ENCODE peak calls at places on chromosomes 12 and 14, in four cellular contexts. U is fibroblast of lung, H is A549, K is endothelial cell of umbilical vein. B is an unnamed sample.

GRCh38 chr12:92899388-92900001 is 29.6 kb downstream of the EEA1 start:
- DNase-seq in U (peak), H (peak), K (peak), B (peak)

GRCh38 chr12:76356094-76356493 is 7.9 kb upstream of the BBS10 start:
- DNase-seq in U (no peak), H (no peak), K (no peak), B (peak)

GRCh38 chr14:77682158-77682553 is 25.7 kb downstream of the ALKBH1 start:
- DNase-seq in U (peak), H (no peak), K (no peak), B (no peak)

GRCh38 chr12:40253936-40254335 is 29.1 kb downstream of the LRRK2 start:
- DNase-seq in U (peak), H (no peak), K (no peak), B (no peak)

GRCh38 chr12:63317447-63317846 is 166.4 kb upstream of the AVPR1A start:
- DNase-seq in U (no peak), H (no peak), K (no peak), B (no peak)

GRCh38 chr14:71714225-71714624 is 218.0 kb upstream of the RGS6 start:
- DNase-seq in U (peak), H (no peak), K (no peak), B (no peak)

GRCh38 chr14:32259368-32260013 is 56.4 kb upstream of the RNU6-8 start:
- DNase-seq in U (peak), H (peak), K (peak), B (peak)

GRCh38 chr14:65302571-65303184 is 109.9 kb upstream of the FUT8 start:
- DNase-seq in U (peak), H (no peak), K (no peak), B (no peak)

GRCh38 chr14:35669782-35670181 is 135.8 kb downstream of the INSM2 start:
- DNase-seq in U (peak), H (peak), K (no peak), B (no peak)

GRCh38 chr12:53097564-53098353 is at the start of gene IGFBP6:
- DNase-seq in U (peak), H (peak), K (peak), B (peak)

GRCh38 chr12:110790301-110790700 is 47.6 kb upstream of the PPP1CC start:
- DNase-seq in U (peak), H (no peak), K (no peak), B (no peak)

GRCh38 chr12:54239568-54239967 is 40.4 kb downstream of the CBX5 start:
- DNase-seq in U (no peak), H (no peak), K (no peak), B (no peak)

GRCh38 chr12:103548622-103549601 is 38.2 kb upstream of the STAB2 start:
- DNase-seq in U (peak), H (peak), K (peak), B (peak)

GRCh38 chr12:27140478-27140969 is 58.1 kb upstream of the C12orf71 start:
- DNase-seq in U (no peak), H (no peak), K (no peak), B (no peak)

GRCh38 chr12:22287776-22288621 is 46.5 kb downstream of the ST8SIA1 start:
- DNase-seq in U (peak), H (no peak), K (peak), B (peak)

GRCh38 chr12:113327000-113327399 is 7.9 kb downstream of the SLC8B1 start:
- DNase-seq in U (no peak), H (no peak), K (no peak), B (no peak)

GRCh38 chr14:99038401-99038800 is 233.6 kb downstream of the BCL11B start:
- DNase-seq in U (peak), H (peak), K (no peak), B (no peak)

GRCh38 chr12:3020850-3021435 is 56.2 kb upstream of the TSPAN9 start:
- DNase-seq in U (no peak), H (no peak), K (no peak), B (no peak)

GRCh38 chr14:72662213-72662612 is 231.7 kb downstream of the DPF3 start:
- DNase-seq in U (no peak), H (no peak), K (no peak), B (no peak)

GRCh38 chr14:93691042-93691780 is 97.1 kb downstream of the PRIMA1 start:
- DNase-seq in U (no peak), H (no peak), K (no peak), B (peak)

GRCh38 chr14:100770046-100770445 is 43.4 kb downstream of the DLK1 start:
- DNase-seq in U (no peak), H (no peak), K (no peak), B (no peak)

GRCh38 chr12:87813476-87814234 is 215.5 kb downstream of the C12orf50 start:
- DNase-seq in U (peak), H (peak), K (no peak), B (no peak)

GRCh38 chr12:110100315-110100970 is 23.7 kb upstream of the IFT81 start:
- DNase-seq in U (peak), H (peak), K (peak), B (peak)

GRCh38 chr12:113007166-113007565 is 28.8 kb downstream of the OAS2 start:
- DNase-seq in U (peak), H (peak), K (peak), B (no peak)

GRCh38 chr14:104293231-104293841 is 154.9 kb downstream of the KIF26A start:
- DNase-seq in U (no peak), H (no peak), K (no peak), B (no peak)

GRCh38 chr12:58871557-58871956 is 48.7 kb downstream of the LRIG3 start:
- DNase-seq in U (no peak), H (no peak), K (no peak), B (no peak)

GRCh38 chr14:100252684-100253083 is 13.7 kb downstream of the YY1 start:
- DNase-seq in U (no peak), H (no peak), K (no peak), B (no peak)

GRCh38 chr12:26870491-26871419 is 37.8 kb upstream of the ITPR2 start:
- DNase-seq in U (peak), H (peak), K (peak), B (no peak)

GRCh38 chr12:76020731-76021672 is 10.6 kb downstream of the PHLDA1 start:
- DNase-seq in U (peak), H (peak), K (peak), B (peak)

GRCh38 chr12:3311027-3311402 is 180.0 kb upstream of the PRMT8 start:
- DNase-seq in U (peak), H (no peak), K (no peak), B (no peak)

GRCh38 chr14:29681308-29681707 is 246.3 kb downstream of the PRKD1 start:
- DNase-seq in U (no peak), H (no peak), K (peak), B (no peak)

GRCh38 chr14:45649051-45649450 is 396.0 kb upstream of the MIS18BP1 start:
- DNase-seq in U (peak), H (no peak), K (no peak), B (no peak)

GRCh38 chr12:131223791-131224567 is 270.3 kb downstream of the ADGRD1 start:
- DNase-seq in U (no peak), H (peak), K (no peak), B (peak)

GRCh38 chr12:31322651-31323248 is 3.2 kb downstream of the SINHCAF start:
- DNase-seq in U (peak), H (peak), K (peak), B (peak)

GRCh38 chr14:61456720-61457119 is 135.3 kb downstream of the PRKCH start:
- DNase-seq in U (peak), H (peak), K (peak), B (peak)

GRCh38 chr12:6821674-6822433 is at the start of gene GPR162:
- DNase-seq in U (peak), H (peak), K (no peak), B (peak)

GRCh38 chr12:79522657-79523386 is 167.9 kb downstream of the PAWR start:
- DNase-seq in U (peak), H (no peak), K (no peak), B (no peak)

GRCh38 chr12:71447691-71448660 is 8.4 kb downstream of the LGR5 start:
- DNase-seq in U (peak), H (no peak), K (no peak), B (no peak)

GRCh38 chr12:132415456-132416120 is 74.4 kb upstream of the FBRSL1 start:
- DNase-seq in U (no peak), H (no peak), K (no peak), B (no peak)
- H3K4me2 ChIP-seq in U (no peak), H (peak), K (no peak), B (no peak)

GRCh38 chr14:50794063-50794645 is 36.8 kb downstream of the NIN start:
- DNase-seq in U (no peak), H (no peak), K (no peak), B (no peak)

GRCh38 chr14:50790568-50790967 is 40.4 kb downstream of the NIN start:
- DNase-seq in U (peak), H (no peak), K (no peak), B (no peak)

GRCh38 chr14:50792058-50792477 is 38.9 kb downstream of the NIN start:
- DNase-seq in U (no peak), H (no peak), K (no peak), B (no peak)

GRCh38 chr14:50791201-50791600 is 39.8 kb downstream of the NIN start:
- DNase-seq in U (no peak), H (no peak), K (no peak), B (no peak)

DNA sequence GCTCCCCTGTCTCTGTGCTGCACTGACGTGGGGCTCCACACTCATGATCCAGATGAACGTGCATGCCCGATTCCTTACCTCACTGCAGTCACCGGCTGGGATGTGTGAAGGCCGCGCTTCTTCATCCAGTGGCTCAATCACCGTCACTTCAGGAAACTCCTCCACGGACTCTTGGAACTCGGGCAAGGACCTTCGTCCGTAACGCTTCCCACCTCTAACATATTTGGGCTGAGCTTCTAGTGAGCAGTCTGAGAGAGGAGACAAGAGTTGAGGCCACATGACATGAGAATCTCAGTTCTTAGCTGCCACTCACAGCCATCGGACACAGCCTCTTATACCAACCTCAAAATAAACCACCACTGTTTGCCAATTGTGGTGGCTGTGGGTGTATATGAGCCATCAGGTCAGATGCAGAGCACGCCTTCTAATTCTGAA is 38.3 kb downstream of the NIN start:
- DNase-seq in U (no peak), H (no peak), K (no peak), B (no peak)
- H3K4me2 ChIP-seq in U (no peak), H (no peak), K (no peak), B (no peak)

GRCh38 chr14:81452341-81452740 is 52.2 kb upstream of the STON2 start:
- DNase-seq in U (no peak), H (no peak), K (no peak), B (no peak)
- H3K4me2 ChIP-seq in U (no peak), H (no peak), K (no peak), B (no peak)

DNA sequence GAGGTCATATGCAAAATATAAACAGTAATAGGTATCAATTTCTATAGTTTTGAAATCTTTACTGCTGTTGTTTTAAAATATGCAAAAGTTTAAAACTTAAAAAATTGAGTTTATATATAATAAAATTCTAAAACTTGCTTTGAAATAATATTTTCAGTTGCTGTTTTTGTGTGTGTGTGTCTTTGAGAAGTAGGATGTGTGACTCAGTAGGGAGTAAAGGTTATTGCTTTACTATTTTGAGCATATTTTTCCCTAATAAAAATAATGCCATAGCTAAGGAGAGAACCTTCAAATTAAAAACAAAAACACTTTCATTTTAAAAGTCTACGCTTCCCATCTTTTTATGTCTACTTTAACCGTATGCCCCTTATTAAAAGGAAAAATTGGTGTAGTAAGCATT is 238.1 kb downstream of the FBXL14 start:
- DNase-seq in U (no peak), H (no peak), K (peak), B (no peak)
- H3K4me2 ChIP-seq in U (no peak), H (peak), K (no peak), B (no peak)

GRCh38 chr14:105806568-105806967 is 280.2 kb downstream of the TMEM121 start:
- DNase-seq in U (no peak), H (no peak), K (no peak), B (no peak)

GRCh38 chr14:105805701-105806100 is 279.3 kb downstream of the TMEM121 start:
- DNase-seq in U (no peak), H (no peak), K (no peak), B (no peak)
- H3K4me2 ChIP-seq in U (no peak), H (no peak), K (no peak), B (no peak)

GRCh38 chr12:104890463-104891096 is 67.5 kb downstream of the SLC41A2 start:
- DNase-seq in U (no peak), H (no peak), K (no peak), B (no peak)
- H3K4me2 ChIP-seq in U (no peak), H (no peak), K (no peak), B (no peak)

GRCh38 chr14:88209273-88209672 is 113.8 kb downstream of the KCNK10 start:
- DNase-seq in U (no peak), H (no peak), K (no peak), B (no peak)
- H3K4me2 ChIP-seq in U (no peak), H (no peak), K (no peak), B (no peak)

GRCh38 chr14:22426711-22427110 is 162.3 kb downstream of the DAD1 start:
- DNase-seq in U (no peak), H (no peak), K (no peak), B (no peak)

GRCh38 chr14:22422238-22422637 is 166.8 kb downstream of the DAD1 start:
- DNase-seq in U (no peak), H (no peak), K (no peak), B (no peak)

GRCh38 chr14:22427771-22428228 is 161.2 kb downstream of the DAD1 start:
- DNase-seq in U (peak), H (peak), K (no peak), B (peak)

GRCh38 chr14:22420598-22421186 is 168.3 kb downstream of the DAD1 start:
- DNase-seq in U (no peak), H (no peak), K (no peak), B (no peak)

DNA sequence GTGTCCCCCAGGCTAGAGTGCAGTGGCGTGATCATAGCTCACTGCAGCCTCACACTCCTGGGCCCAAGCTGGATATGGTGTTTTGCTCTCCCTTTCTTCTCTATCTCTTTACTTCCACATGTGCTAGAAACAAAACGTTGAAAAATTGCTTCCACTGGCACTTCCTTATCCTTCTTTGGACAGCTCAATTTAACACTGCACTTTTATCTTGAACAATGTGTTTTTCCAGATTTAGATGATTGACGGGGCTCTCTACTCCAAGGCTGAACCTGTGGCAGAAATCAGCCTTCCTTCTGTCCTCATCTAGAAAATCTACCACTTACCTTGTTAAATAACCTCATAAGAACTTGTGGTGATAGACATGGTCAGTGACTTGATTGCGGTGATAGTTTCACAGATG is 165.1 kb downstream of the DAD1 start:
- DNase-seq in U (no peak), H (no peak), K (no peak), B (no peak)
- H3K4me2 ChIP-seq in U (no peak), H (no peak), K (no peak), B (no peak)